ENCODE peak calls at places on chromosome 17, in eight cellular contexts. One of them, this sample, is unnamed.

GRCh38 chr17:80316927-80317705 is 56.5 kb downstream of the RNF213 start:
- DNase-seq in lower leg skin: peak
- DNase-seq in suprapubic skin: peak
- DNase-seq in left ventricle myocardium inferior: peak
- DNase-seq in RWPE1: no peak
- DNase-seq in choroid plexus epithelial cell: no peak
- DNase-seq in colonic mucosa: no peak
- DNase-seq in astrocyte of the spinal cord: no peak
- DNase-seq in this sample: no peak

GRCh38 chr17:44308865-44309264 is 464 bp downstream of the RUNDC3A start:
- DNase-seq in lower leg skin: no peak
- DNase-seq in suprapubic skin: no peak
- DNase-seq in left ventricle myocardium inferior: no peak
- DNase-seq in RWPE1: no peak
- DNase-seq in choroid plexus epithelial cell: no peak
- DNase-seq in colonic mucosa: no peak
- DNase-seq in astrocyte of the spinal cord: no peak
- DNase-seq in this sample: no peak

GRCh38 chr17:82320956-82321927 is 3.8 kb upstream of the CD7 start:
- DNase-seq in lower leg skin: no peak
- DNase-seq in suprapubic skin: no peak
- DNase-seq in left ventricle myocardium inferior: no peak
- DNase-seq in RWPE1: no peak
- DNase-seq in choroid plexus epithelial cell: no peak
- DNase-seq in colonic mucosa: no peak
- DNase-seq in astrocyte of the spinal cord: no peak
- DNase-seq in this sample: peak

GRCh38 chr17:81510798-81511549 is 1.6 kb downstream of the ACTG1 start:
- DNase-seq in lower leg skin: no peak
- DNase-seq in suprapubic skin: no peak
- DNase-seq in left ventricle myocardium inferior: no peak
- DNase-seq in RWPE1: no peak
- DNase-seq in choroid plexus epithelial cell: peak
- DNase-seq in colonic mucosa: peak
- DNase-seq in astrocyte of the spinal cord: peak
- DNase-seq in this sample: no peak

GRCh38 chr17:2238432-2239169 is 65.0 kb downstream of the SMG6 start:
- DNase-seq in lower leg skin: no peak
- DNase-seq in suprapubic skin: no peak
- DNase-seq in left ventricle myocardium inferior: peak
- DNase-seq in RWPE1: no peak
- DNase-seq in choroid plexus epithelial cell: peak
- DNase-seq in colonic mucosa: no peak
- DNase-seq in astrocyte of the spinal cord: no peak
- DNase-seq in this sample: no peak

GRCh38 chr17:68807998-68808772 is 147.0 kb downstream of the ABCA8 start:
- DNase-seq in lower leg skin: no peak
- DNase-seq in suprapubic skin: no peak
- DNase-seq in left ventricle myocardium inferior: no peak
- DNase-seq in RWPE1: no peak
- DNase-seq in choroid plexus epithelial cell: peak
- DNase-seq in colonic mucosa: no peak
- DNase-seq in astrocyte of the spinal cord: peak
- DNase-seq in this sample: no peak

GRCh38 chr17:67606471-67606870 is 111.3 kb upstream of the NOL11 start:
- DNase-seq in lower leg skin: peak
- DNase-seq in suprapubic skin: no peak
- DNase-seq in left ventricle myocardium inferior: peak
- DNase-seq in RWPE1: no peak
- DNase-seq in choroid plexus epithelial cell: peak
- DNase-seq in colonic mucosa: peak
- DNase-seq in astrocyte of the spinal cord: no peak
- DNase-seq in this sample: no peak

GRCh38 chr17:59643159-59643857 is 23.6 kb downstream of the CLTC start:
- DNase-seq in lower leg skin: no peak
- DNase-seq in suprapubic skin: no peak
- DNase-seq in left ventricle myocardium inferior: no peak
- DNase-seq in RWPE1: peak
- DNase-seq in choroid plexus epithelial cell: peak
- DNase-seq in colonic mucosa: no peak
- DNase-seq in astrocyte of the spinal cord: peak
- DNase-seq in this sample: no peak

GRCh38 chr17:13688716-13689115 is 87.0 kb upstream of the HS3ST3A1 start:
- DNase-seq in lower leg skin: no peak
- DNase-seq in suprapubic skin: no peak
- DNase-seq in left ventricle myocardium inferior: no peak
- DNase-seq in RWPE1: no peak
- DNase-seq in choroid plexus epithelial cell: no peak
- DNase-seq in colonic mucosa: no peak
- DNase-seq in astrocyte of the spinal cord: no peak
- DNase-seq in this sample: no peak

GRCh38 chr17:57749701-57750100 is 4.6 kb upstream of the CCDC182 start:
- DNase-seq in lower leg skin: peak
- DNase-seq in suprapubic skin: no peak
- DNase-seq in left ventricle myocardium inferior: no peak
- DNase-seq in RWPE1: no peak
- DNase-seq in choroid plexus epithelial cell: no peak
- DNase-seq in colonic mucosa: no peak
- DNase-seq in astrocyte of the spinal cord: no peak
- DNase-seq in this sample: no peak

GRCh38 chr17:57751971-57752905 is 7.1 kb upstream of the CCDC182 start:
- DNase-seq in lower leg skin: no peak
- DNase-seq in suprapubic skin: no peak
- DNase-seq in left ventricle myocardium inferior: no peak
- DNase-seq in RWPE1: no peak
- DNase-seq in choroid plexus epithelial cell: no peak
- DNase-seq in colonic mucosa: no peak
- DNase-seq in astrocyte of the spinal cord: no peak
- DNase-seq in this sample: no peak

GRCh38 chr17:57751348-57751970 is 6.4 kb upstream of the CCDC182 start:
- DNase-seq in lower leg skin: no peak
- DNase-seq in suprapubic skin: no peak
- DNase-seq in left ventricle myocardium inferior: no peak
- DNase-seq in RWPE1: no peak
- DNase-seq in choroid plexus epithelial cell: peak
- DNase-seq in colonic mucosa: no peak
- DNase-seq in astrocyte of the spinal cord: no peak
- DNase-seq in this sample: no peak

GRCh38 chr17:57750930-57751329 is 5.8 kb upstream of the CCDC182 start:
- DNase-seq in lower leg skin: no peak
- DNase-seq in suprapubic skin: no peak
- DNase-seq in left ventricle myocardium inferior: no peak
- DNase-seq in RWPE1: no peak
- DNase-seq in choroid plexus epithelial cell: no peak
- DNase-seq in colonic mucosa: no peak
- DNase-seq in astrocyte of the spinal cord: no peak
- DNase-seq in this sample: no peak

DNA sequence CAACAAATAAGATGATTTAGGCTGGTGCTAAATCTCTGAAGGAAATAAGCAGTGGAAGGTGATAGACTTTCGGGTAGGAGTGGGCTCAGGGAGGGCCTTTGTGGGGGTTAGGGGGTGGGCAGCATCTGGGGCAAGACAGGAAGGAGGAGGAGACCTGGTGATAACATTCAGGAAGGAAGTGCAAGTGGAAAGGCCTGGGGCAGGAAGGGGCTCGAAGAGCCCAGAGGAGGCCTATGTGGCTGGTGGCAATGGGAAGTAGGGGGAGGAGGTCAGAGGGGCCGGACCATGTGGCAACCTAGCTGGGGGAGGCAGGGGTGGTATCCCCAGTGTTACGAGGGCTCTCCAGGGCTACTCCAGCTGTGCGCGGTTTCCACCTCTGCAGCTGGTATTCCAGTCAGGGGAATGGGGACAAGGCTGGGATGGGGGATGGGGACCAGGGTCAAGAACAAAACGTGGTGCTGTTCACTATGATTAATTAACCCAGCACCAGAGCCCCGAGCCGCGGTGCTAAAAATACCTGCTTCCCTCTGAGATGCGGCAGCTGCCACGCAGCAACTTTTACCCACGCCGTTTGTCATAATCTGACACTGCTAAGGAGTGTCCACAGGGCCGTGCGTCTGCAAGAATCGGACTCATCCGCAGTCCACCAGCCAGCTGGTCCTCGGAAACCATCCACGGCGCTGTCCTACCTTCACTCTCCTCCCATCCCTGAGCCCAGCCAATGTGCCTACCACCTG is 5.2 kb upstream of the CCDC182 start:
- DNase-seq in lower leg skin: peak
- DNase-seq in suprapubic skin: no peak
- DNase-seq in left ventricle myocardium inferior: no peak
- DNase-seq in RWPE1: no peak
- DNase-seq in choroid plexus epithelial cell: no peak
- DNase-seq in colonic mucosa: no peak
- DNase-seq in astrocyte of the spinal cord: no peak
- DNase-seq in this sample: no peak
- TF ChIP-seq CTCF in lower leg skin: no peak
- TF ChIP-seq CTCF in suprapubic skin: no peak
- TF ChIP-seq CTCF in left ventricle myocardium inferior: no peak
- TF ChIP-seq CTCF in RWPE1: no peak
- TF ChIP-seq CTCF in choroid plexus epithelial cell: no peak
- TF ChIP-seq CTCF in colonic mucosa: no peak
- TF ChIP-seq CTCF in astrocyte of the spinal cord: no peak
- TF ChIP-seq CTCF in this sample: no peak

GRCh38 chr17:19321481-19322128 is 40.9 kb downstream of the B9D1 start:
- DNase-seq in lower leg skin: no peak
- DNase-seq in suprapubic skin: peak
- DNase-seq in left ventricle myocardium inferior: no peak
- DNase-seq in RWPE1: no peak
- DNase-seq in choroid plexus epithelial cell: no peak
- DNase-seq in colonic mucosa: no peak
- DNase-seq in astrocyte of the spinal cord: no peak
- DNase-seq in this sample: no peak
- TF ChIP-seq CTCF in lower leg skin: no peak
- TF ChIP-seq CTCF in suprapubic skin: no peak
- TF ChIP-seq CTCF in left ventricle myocardium inferior: peak
- TF ChIP-seq CTCF in RWPE1: no peak
- TF ChIP-seq CTCF in choroid plexus epithelial cell: peak
- TF ChIP-seq CTCF in colonic mucosa: no peak
- TF ChIP-seq CTCF in astrocyte of the spinal cord: peak
- TF ChIP-seq CTCF in this sample: no peak

GRCh38 chr17:42577532-42578281 is at the start of gene PSMC3IP:
- DNase-seq in lower leg skin: peak
- DNase-seq in suprapubic skin: peak
- DNase-seq in left ventricle myocardium inferior: peak
- DNase-seq in RWPE1: peak
- DNase-seq in choroid plexus epithelial cell: peak
- DNase-seq in colonic mucosa: peak
- DNase-seq in astrocyte of the spinal cord: peak
- DNase-seq in this sample: peak
- TF ChIP-seq CTCF in lower leg skin: peak
- TF ChIP-seq CTCF in suprapubic skin: peak
- TF ChIP-seq CTCF in left ventricle myocardium inferior: peak
- TF ChIP-seq CTCF in RWPE1: no peak
- TF ChIP-seq CTCF in choroid plexus epithelial cell: peak
- TF ChIP-seq CTCF in colonic mucosa: no peak
- TF ChIP-seq CTCF in astrocyte of the spinal cord: peak
- TF ChIP-seq CTCF in this sample: peak

DNA sequence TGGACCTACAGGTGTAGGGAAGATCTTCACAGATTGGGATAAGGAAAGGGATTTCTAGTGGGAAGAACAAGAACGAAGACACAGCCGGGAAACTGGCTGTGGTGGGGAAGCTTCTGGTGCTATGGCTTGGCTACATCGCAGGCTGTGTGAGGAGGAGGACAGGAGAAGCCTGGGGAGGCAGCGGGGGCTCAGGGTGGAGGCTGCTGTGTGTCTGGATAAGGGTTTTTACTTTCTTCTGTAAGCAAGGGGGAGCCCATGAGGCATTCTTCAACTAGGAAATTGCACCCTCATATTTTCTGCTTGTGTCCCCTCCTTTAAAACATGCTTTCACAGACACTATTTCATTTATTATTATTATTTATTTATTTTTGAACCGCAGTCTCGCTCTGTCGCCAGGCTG is 2.9 kb upstream of the RHBDF2 start:
- DNase-seq in lower leg skin: no peak
- DNase-seq in suprapubic skin: no peak
- DNase-seq in left ventricle myocardium inferior: no peak
- DNase-seq in RWPE1: no peak
- DNase-seq in choroid plexus epithelial cell: peak
- DNase-seq in colonic mucosa: no peak
- DNase-seq in astrocyte of the spinal cord: no peak
- DNase-seq in this sample: no peak
- TF ChIP-seq CTCF in lower leg skin: no peak
- TF ChIP-seq CTCF in suprapubic skin: no peak
- TF ChIP-seq CTCF in left ventricle myocardium inferior: no peak
- TF ChIP-seq CTCF in RWPE1: no peak
- TF ChIP-seq CTCF in choroid plexus epithelial cell: peak
- TF ChIP-seq CTCF in colonic mucosa: no peak
- TF ChIP-seq CTCF in astrocyte of the spinal cord: peak
- TF ChIP-seq CTCF in this sample: no peak